ENCODE peak calls at places on chromosomes 3 and 15, in seven cellular contexts. One of them, this sample, is unnamed. For H3K4me1, the result is how much of the 10 kb centered on the place peaks cover.

GRCh38 chr15:65783872-65784271 is 8.2 kb downstream of the DENND4A start:
- DNase-seq in uterus: no peak
- DNase-seq in colonic mucosa: no peak
- DNase-seq in IMR-90: no peak
- DNase-seq in right cardiac atrium: no peak
- DNase-seq in kidney: no peak
- DNase-seq in fibroblast of lung: no peak
- DNase-seq in this sample: no peak

GRCh38 chr3:122322095-122323075 is 2.7 kb upstream of the CSTA start:
- DNase-seq in fibroblast of lung: no peak
- DNase-seq in uterus: no peak
- DNase-seq in kidney: no peak
- DNase-seq in right cardiac atrium: no peak
- DNase-seq in colonic mucosa: no peak
- DNase-seq in IMR-90: no peak
- DNase-seq in this sample: peak

GRCh38 chr3:151123827-151124226 is 38.4 kb downstream of the MED12L start:
- DNase-seq in IMR-90: no peak
- DNase-seq in right cardiac atrium: no peak
- DNase-seq in colonic mucosa: no peak
- DNase-seq in fibroblast of lung: no peak
- DNase-seq in kidney: no peak
- DNase-seq in uterus: no peak
- DNase-seq in this sample: no peak

GRCh38 chr3:45551214-45552010 is 43.1 kb upstream of the LIMD1 start:
- DNase-seq in IMR-90: peak
- DNase-seq in uterus: peak
- DNase-seq in colonic mucosa: peak
- DNase-seq in kidney: peak
- DNase-seq in right cardiac atrium: peak
- DNase-seq in fibroblast of lung: peak
- DNase-seq in this sample: no peak

GRCh38 chr15:75114796-75115195 is 86.9 kb upstream of the C15orf39 start:
- DNase-seq in right cardiac atrium: no peak
- DNase-seq in uterus: no peak
- DNase-seq in IMR-90: no peak
- DNase-seq in fibroblast of lung: no peak
- DNase-seq in colonic mucosa: no peak
- DNase-seq in kidney: no peak
- DNase-seq in this sample: no peak

GRCh38 chr3:100911956-100912355 is 81.3 kb downstream of the ABI3BP start:
- DNase-seq in IMR-90: no peak
- DNase-seq in kidney: no peak
- DNase-seq in colonic mucosa: no peak
- DNase-seq in uterus: no peak
- DNase-seq in right cardiac atrium: no peak
- DNase-seq in fibroblast of lung: no peak
- DNase-seq in this sample: no peak

GRCh38 chr3:39062180-39062579 is 10.4 kb downstream of the WDR48 start:
- DNase-seq in kidney: no peak
- DNase-seq in fibroblast of lung: no peak
- DNase-seq in uterus: no peak
- DNase-seq in IMR-90: no peak
- DNase-seq in right cardiac atrium: no peak
- DNase-seq in colonic mucosa: peak
- DNase-seq in this sample: no peak

GRCh38 chr3:101154386-101154785 is 161.2 kb upstream of the ABI3BP start:
- DNase-seq in uterus: no peak
- DNase-seq in fibroblast of lung: no peak
- DNase-seq in right cardiac atrium: no peak
- DNase-seq in kidney: no peak
- DNase-seq in IMR-90: no peak
- DNase-seq in colonic mucosa: no peak
- DNase-seq in this sample: no peak

GRCh38 chr3:47989981-47990440 is 26.2 kb downstream of the MAP4 start:
- DNase-seq in kidney: peak
- DNase-seq in IMR-90: peak
- DNase-seq in colonic mucosa: peak
- DNase-seq in right cardiac atrium: peak
- DNase-seq in fibroblast of lung: peak
- DNase-seq in uterus: peak
- DNase-seq in this sample: peak

GRCh38 chr3:190249414-190249813 is 72.8 kb downstream of the CLDN1 start:
- DNase-seq in colonic mucosa: no peak
- DNase-seq in kidney: no peak
- DNase-seq in uterus: no peak
- DNase-seq in fibroblast of lung: no peak
- DNase-seq in IMR-90: no peak
- DNase-seq in right cardiac atrium: no peak
- DNase-seq in this sample: no peak

GRCh38 chr3:64431717-64432116 is 206.5 kb upstream of the PRICKLE2 start:
- DNase-seq in fibroblast of lung: no peak
- DNase-seq in uterus: no peak
- DNase-seq in colonic mucosa: no peak
- DNase-seq in IMR-90: no peak
- DNase-seq in right cardiac atrium: no peak
- DNase-seq in kidney: no peak
- DNase-seq in this sample: no peak

GRCh38 chr15:79950247-79950646 is 20.7 kb downstream of the BCL2A1 start:
- DNase-seq in IMR-90: no peak
- DNase-seq in fibroblast of lung: no peak
- DNase-seq in kidney: no peak
- DNase-seq in colonic mucosa: no peak
- DNase-seq in uterus: no peak
- DNase-seq in right cardiac atrium: no peak
- DNase-seq in this sample: no peak
- H3K4me1 ChIP-seq in IMR-90: under half
- H3K4me1 ChIP-seq in fibroblast of lung: under half
- H3K4me1 ChIP-seq in kidney: under half
- H3K4me1 ChIP-seq in colonic mucosa: under half
- H3K4me1 ChIP-seq in uterus: under half
- H3K4me1 ChIP-seq in right cardiac atrium: under half
- H3K4me1 ChIP-seq in this sample: under half

GRCh38 chr3:115708540-115708939 is 85.2 kb downstream of the GAP43 start:
- DNase-seq in IMR-90: no peak
- DNase-seq in colonic mucosa: no peak
- DNase-seq in kidney: no peak
- DNase-seq in fibroblast of lung: no peak
- DNase-seq in uterus: no peak
- DNase-seq in right cardiac atrium: no peak
- DNase-seq in this sample: no peak
- H3K4me3 ChIP-seq in IMR-90: no peak
- H3K4me3 ChIP-seq in colonic mucosa: no peak
- H3K4me3 ChIP-seq in kidney: no peak
- H3K4me3 ChIP-seq in fibroblast of lung: no peak
- H3K4me3 ChIP-seq in uterus: no peak
- H3K4me3 ChIP-seq in right cardiac atrium: no peak
- H3K4me3 ChIP-seq in this sample: no peak

GRCh38 chr3:30848093-30848779 is 46.2 kb downstream of the GADL1 start:
- DNase-seq in kidney: no peak
- DNase-seq in IMR-90: no peak
- DNase-seq in fibroblast of lung: no peak
- DNase-seq in uterus: no peak
- DNase-seq in colonic mucosa: no peak
- DNase-seq in right cardiac atrium: no peak
- DNase-seq in this sample: no peak

GRCh38 chr3:30847589-30847988 is 46.9 kb downstream of the GADL1 start:
- DNase-seq in uterus: no peak
- DNase-seq in kidney: no peak
- DNase-seq in fibroblast of lung: no peak
- DNase-seq in IMR-90: no peak
- DNase-seq in colonic mucosa: no peak
- DNase-seq in right cardiac atrium: no peak
- DNase-seq in this sample: no peak

GRCh38 chr3:30855390-30855789 is 39.1 kb downstream of the GADL1 start:
- DNase-seq in right cardiac atrium: no peak
- DNase-seq in colonic mucosa: no peak
- DNase-seq in IMR-90: no peak
- DNase-seq in kidney: no peak
- DNase-seq in uterus: no peak
- DNase-seq in fibroblast of lung: peak
- DNase-seq in this sample: no peak

GRCh38 chr3:30852833-30853232 is 41.6 kb downstream of the GADL1 start:
- DNase-seq in uterus: no peak
- DNase-seq in fibroblast of lung: no peak
- DNase-seq in kidney: no peak
- DNase-seq in right cardiac atrium: no peak
- DNase-seq in colonic mucosa: no peak
- DNase-seq in IMR-90: no peak
- DNase-seq in this sample: no peak
- H3K27ac ChIP-seq in uterus: no peak
- H3K27ac ChIP-seq in fibroblast of lung: no peak
- H3K27ac ChIP-seq in kidney: no peak
- H3K27ac ChIP-seq in right cardiac atrium: no peak
- H3K27ac ChIP-seq in colonic mucosa: no peak
- H3K27ac ChIP-seq in IMR-90: no peak
- H3K27ac ChIP-seq in this sample: no peak

DNA sequence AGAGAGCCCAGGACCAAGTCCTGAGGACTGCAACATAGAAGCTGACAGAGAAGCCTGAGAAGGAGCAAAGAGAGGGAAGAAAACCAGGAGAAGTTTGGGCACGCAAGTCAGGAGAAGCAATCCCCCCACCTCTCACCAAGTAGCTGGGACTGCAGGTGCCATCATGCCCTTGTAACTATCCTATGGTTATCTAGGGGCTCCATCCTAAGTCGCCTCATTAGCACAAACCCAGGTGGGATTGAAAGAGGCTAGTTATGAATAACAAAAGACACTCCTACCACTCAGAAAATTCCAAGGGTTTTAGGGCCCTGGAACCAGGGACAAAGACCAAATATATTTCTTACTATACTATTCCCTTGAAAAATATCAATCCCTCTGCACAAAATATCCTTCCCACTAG is 53.5 kb downstream of the CCR4 start:
- DNase-seq in kidney: no peak
- DNase-seq in colonic mucosa: no peak
- DNase-seq in IMR-90: no peak
- DNase-seq in right cardiac atrium: no peak
- DNase-seq in uterus: no peak
- DNase-seq in fibroblast of lung: no peak
- DNase-seq in this sample: no peak
- H3K4me1 ChIP-seq in kidney: under half
- H3K4me1 ChIP-seq in colonic mucosa: under half
- H3K4me1 ChIP-seq in IMR-90: under half
- H3K4me1 ChIP-seq in right cardiac atrium: under half
- H3K4me1 ChIP-seq in uterus: under half
- H3K4me1 ChIP-seq in fibroblast of lung: under half
- H3K4me1 ChIP-seq in this sample: under half

DNA sequence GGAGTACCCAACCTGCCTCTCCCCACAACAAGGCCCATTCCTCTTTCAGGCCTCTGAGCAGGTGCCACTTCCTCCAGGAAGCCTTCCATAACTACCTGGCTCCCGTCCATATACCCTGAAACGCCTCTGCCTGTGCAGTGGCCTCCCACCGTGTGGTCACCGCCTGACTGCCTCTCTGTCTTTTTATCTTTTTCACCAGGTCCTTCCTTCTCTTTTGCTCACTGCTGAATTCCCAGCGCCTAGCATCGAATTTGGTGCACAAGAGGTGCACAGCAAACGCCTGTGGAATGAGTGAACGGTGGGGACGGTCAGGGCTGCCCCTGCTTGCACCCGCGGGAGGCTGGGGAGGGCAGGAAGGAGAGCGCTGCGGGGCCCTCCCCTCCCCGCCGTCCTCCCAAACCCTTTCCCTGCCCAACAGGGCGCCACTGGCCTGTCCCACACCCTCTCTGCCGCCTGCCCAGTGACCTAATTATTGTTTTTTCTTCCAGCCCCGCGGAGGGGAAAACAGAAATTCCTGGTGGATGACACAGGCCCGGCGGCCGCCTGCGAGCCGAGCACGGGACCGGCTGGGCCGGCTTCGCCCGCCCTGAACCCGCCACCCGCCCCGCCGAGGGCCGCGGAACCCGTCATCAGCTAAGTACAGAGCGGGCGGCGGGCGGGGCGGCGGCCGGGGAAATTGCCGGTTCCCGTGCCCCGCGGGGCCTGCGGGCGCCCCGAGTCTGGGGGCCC is 140.1 kb downstream of the SMAD6 start:
- DNase-seq in uterus: peak
- DNase-seq in colonic mucosa: peak
- DNase-seq in IMR-90: peak
- DNase-seq in kidney: peak
- DNase-seq in fibroblast of lung: peak
- DNase-seq in right cardiac atrium: peak
- DNase-seq in this sample: no peak
- H3K4me3 ChIP-seq in uterus: peak
- H3K4me3 ChIP-seq in colonic mucosa: peak
- H3K4me3 ChIP-seq in IMR-90: peak
- H3K4me3 ChIP-seq in kidney: peak
- H3K4me3 ChIP-seq in fibroblast of lung: peak
- H3K4me3 ChIP-seq in right cardiac atrium: peak
- H3K4me3 ChIP-seq in this sample: no peak

GRCh38 chr15:66935688-66936087 is 129.7 kb upstream of the SMAD3 start:
- DNase-seq in right cardiac atrium: no peak
- DNase-seq in kidney: no peak
- DNase-seq in IMR-90: no peak
- DNase-seq in fibroblast of lung: no peak
- DNase-seq in colonic mucosa: no peak
- DNase-seq in uterus: no peak
- DNase-seq in this sample: no peak
- H3K27ac ChIP-seq in right cardiac atrium: no peak
- H3K27ac ChIP-seq in kidney: no peak
- H3K27ac ChIP-seq in IMR-90: no peak
- H3K27ac ChIP-seq in fibroblast of lung: peak
- H3K27ac ChIP-seq in colonic mucosa: no peak
- H3K27ac ChIP-seq in uterus: peak
- H3K27ac ChIP-seq in this sample: no peak

GRCh38 chr3:69741057-69741830 is 2.0 kb downstream of the MITF start:
- DNase-seq in right cardiac atrium: no peak
- DNase-seq in uterus: no peak
- DNase-seq in IMR-90: no peak
- DNase-seq in kidney: no peak
- DNase-seq in fibroblast of lung: no peak
- DNase-seq in colonic mucosa: no peak
- DNase-seq in this sample: no peak
- H3K4me1 ChIP-seq in right cardiac atrium: under half
- H3K4me1 ChIP-seq in uterus: under half
- H3K4me1 ChIP-seq in IMR-90: under half
- H3K4me1 ChIP-seq in kidney: under half
- H3K4me1 ChIP-seq in fibroblast of lung: under half
- H3K4me1 ChIP-seq in colonic mucosa: under half
- H3K4me1 ChIP-seq in this sample: under half